ENCODE peak calls at places on chromosomes 3 and 15, in ten cellular contexts. N, D, B, Q, I, M, E, L, F and Y are unnamed samples.

GRCh38 chr3:159319156-159319555 is 517.3 kb downstream of the MFSD1 start:
- DNase-seq in F (no peak), M (no peak), Q (no peak), D (no peak), B (no peak), N (no peak), E (no peak), L (no peak), I (no peak), Y (no peak)

GRCh38 chr3:108578064-108578463 is 11.2 kb downstream of the CIP2A start:
- DNase-seq in E (no peak), Q (no peak), F (no peak), I (no peak), B (no peak), L (no peak), N (no peak), M (no peak), D (no peak), Y (no peak)

GRCh38 chr15:63600001-63600645 is 2.9 kb downstream of the FBXL22 start:
- DNase-seq in L (no peak), I (peak; percentile 37), D (no peak), F (no peak), M (peak; percentile 29), N (no peak), E (peak; percentile 46), B (no peak), Q (no peak), Y (no peak)

GRCh38 chr3:43998841-43999805 is 242.6 kb upstream of the TOPAZ1 start:
- DNase-seq in Q (peak; percentile 40), M (peak; percentile 78), E (no peak), D (no peak), F (no peak), B (peak; percentile 55), N (no peak), I (peak; percentile 43), L (peak; percentile 56), Y (no peak)

GRCh38 chr3:150786791-150787190 is 23.8 kb upstream of the SIAH2 start:
- DNase-seq in E (no peak), L (no peak), Q (peak; percentile 67), B (no peak), N (no peak), M (peak; percentile 38), D (no peak), F (no peak), I (no peak), Y (no peak)

GRCh38 chr3:12400795-12401194 is 83.5 kb upstream of the TSEN2 start:
- DNase-seq in Q (peak; percentile 91), I (peak; percentile 78), N (no peak), M (no peak), L (no peak), F (peak; percentile 32), B (no peak), E (no peak), D (no peak), Y (no peak)

GRCh38 chr3:16961621-16962205 is 77.0 kb downstream of the PLCL2 start:
- DNase-seq in L (no peak), I (no peak), M (no peak), N (no peak), E (no peak), B (no peak), Q (no peak), D (no peak), F (no peak), Y (no peak)

GRCh38 chr3:18900994-18901393 is 247.3 kb upstream of the KCNH8 start:
- DNase-seq in L (no peak), I (peak; percentile 0), M (no peak), E (no peak), B (no peak), Q (peak; percentile 28), N (no peak), D (no peak), F (no peak), Y (no peak)

GRCh38 chr3:111592143-111592542 is 3.0 kb downstream of the ZBED2 start:
- DNase-seq in D (no peak), M (no peak), I (no peak), L (no peak), E (no peak), F (no peak), N (no peak), B (no peak), Q (peak; percentile 50), Y (no peak)

GRCh38 chr15:78127882-78128281 is 3.4 kb downstream of the CIB2 start:
- DNase-seq in F (no peak), E (no peak), Q (no peak), D (no peak), L (no peak), N (no peak), I (no peak), M (no peak), B (no peak), Y (no peak)

GRCh38 chr3:167740961-167741587 is 5.6 kb downstream of the SERPINI1 start:
- DNase-seq in N (no peak), L (peak; percentile 62), M (peak; percentile 64), I (peak; percentile 57), D (no peak), B (no peak), F (no peak), E (no peak), Q (peak; percentile 22), Y (no peak)

GRCh38 chr15:64600794-64601193 is 140.4 kb downstream of the ZNF609 start:
- DNase-seq in L (no peak), N (no peak), Q (no peak), D (no peak), I (no peak), B (no peak), M (no peak), F (no peak), E (no peak), Y (no peak)

GRCh38 chr3:107870989-107871638 is 219.7 kb downstream of the CD47 start:
- DNase-seq in E (no peak), B (no peak), N (no peak), I (no peak), F (no peak), M (no peak), D (no peak), L (no peak), Q (no peak), Y (no peak)

GRCh38 chr15:59739557-59740186 is 50.6 kb upstream of the BNIP2 start:
- DNase-seq in Q (no peak), F (no peak), M (no peak), L (no peak), D (no peak), E (no peak), N (no peak), I (no peak), B (no peak), Y (no peak)

GRCh38 chr15:59741274-59741906 is 52.3 kb upstream of the BNIP2 start:
- DNase-seq in E (no peak), B (no peak), I (peak; percentile 24), M (peak; percentile 23), N (no peak), L (peak; percentile 75), D (no peak), Q (peak; percentile 14), F (no peak), Y (no peak)

GRCh38 chr15:59738676-59739075 is 49.6 kb upstream of the BNIP2 start:
- DNase-seq in L (no peak), D (no peak), B (no peak), Q (no peak), N (no peak), M (no peak), E (no peak), F (no peak), I (no peak), Y (no peak)

DNA sequence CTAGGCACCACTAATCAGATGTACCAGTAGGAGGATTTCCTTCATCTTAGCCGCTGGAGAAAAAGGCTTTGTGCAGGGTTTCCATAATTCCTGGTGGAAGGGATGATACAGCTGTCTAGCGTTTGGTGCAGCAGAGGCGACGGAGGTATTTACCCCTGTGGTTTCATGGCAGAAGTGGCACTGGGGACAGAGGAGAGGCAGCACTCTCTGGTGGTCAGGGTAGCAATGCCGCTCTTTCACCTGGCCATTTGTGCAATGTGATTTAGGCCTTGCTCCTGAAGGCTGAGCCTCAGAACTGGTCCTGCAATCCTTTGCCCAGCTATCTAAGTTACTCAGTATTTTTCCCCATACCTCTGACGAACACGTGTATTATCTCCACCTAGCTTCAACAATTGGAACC is 47.1 kb upstream of the BNIP2 start:
- DNase-seq in N (no peak), F (no peak), D (no peak), M (no peak), E (no peak), Q (no peak), L (peak; percentile 16), I (no peak), B (no peak), Y (no peak)
- TF ChIP-seq CTCF in N (no peak), F (peak; percentile 29), D (no peak), M (no peak), E (no peak), Q (peak; percentile 7), L (peak; percentile 51), I (no peak), B (no peak), Y (no peak)

DNA sequence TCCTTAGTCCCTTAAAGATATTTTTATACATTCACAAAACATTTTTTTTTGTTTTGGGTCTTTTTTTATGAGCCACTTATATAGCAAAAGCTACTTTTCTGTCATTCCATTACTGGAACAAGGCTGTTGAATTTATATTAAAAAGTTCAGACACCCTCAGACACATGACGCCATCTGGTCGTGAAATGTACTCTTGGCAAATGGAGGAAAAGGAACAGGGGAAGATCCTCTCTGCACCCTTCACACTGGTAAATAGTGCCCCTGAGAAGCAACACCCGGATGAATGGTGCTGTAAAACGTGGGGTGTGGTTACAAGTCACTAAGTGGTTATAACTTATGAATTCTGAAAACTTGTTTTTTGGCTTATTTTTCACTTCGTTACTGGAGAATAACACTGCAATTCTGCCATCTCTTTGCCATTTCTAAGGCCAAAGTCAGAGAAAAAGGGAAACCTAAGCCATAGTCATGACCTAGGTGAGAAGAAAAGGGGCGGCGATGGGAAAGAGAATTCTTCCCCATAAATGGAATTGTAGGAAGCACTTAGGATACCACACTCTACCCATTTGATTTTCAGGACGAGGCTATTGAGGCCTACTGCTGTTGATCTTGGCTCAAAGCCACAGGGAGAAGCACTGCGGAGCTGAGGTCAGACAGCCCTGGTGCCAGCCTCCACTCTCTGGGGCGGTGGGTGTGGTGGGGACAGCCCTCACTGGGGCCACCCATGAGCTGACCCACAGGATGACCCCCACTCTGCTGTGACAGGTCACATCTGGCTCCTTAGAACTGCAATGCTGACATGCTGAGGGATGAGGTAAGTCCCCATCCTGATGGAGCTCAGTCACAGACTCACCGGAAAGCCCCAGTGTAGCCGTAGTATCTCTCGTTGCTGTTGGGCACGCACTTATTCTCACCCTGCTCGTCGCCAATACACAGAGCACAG is 21.8 kb downstream of the LTF start:
- DNase-seq in E (no peak), Q (peak; percentile 22), F (peak; percentile 6), N (no peak), I (no peak), L (peak; percentile 24), M (peak; percentile 53), B (no peak), D (peak; percentile 42), Y (peak; percentile 54)
- TF ChIP-seq CTCF in E (peak; percentile 58), Q (peak; percentile 66), F (peak; percentile 66), N (peak; percentile 57), I (no peak), L (peak; percentile 37), M (peak; percentile 18), B (peak; percentile 64), D (peak; percentile 64), Y (peak; percentile 88)

GRCh38 chr3:113064183-113064582 is 73.4 kb downstream of the GTPBP8 start:
- DNase-seq in I (no peak), F (no peak), M (no peak), B (no peak), E (no peak), Q (no peak), D (no peak), L (no peak), N (no peak), Y (no peak)
- TF ChIP-seq CTCF in I (no peak), F (no peak), M (no peak), B (no peak), E (no peak), Q (no peak), D (no peak), L (no peak), N (no peak), Y (no peak)

GRCh38 chr15:89772933-89773583 is 3.1 kb upstream of the MESP2 start:
- DNase-seq in B (no peak), L (no peak), Q (peak; percentile 20), M (no peak), F (no peak), D (no peak), N (no peak), I (no peak), E (no peak), Y (no peak)
- TF ChIP-seq CTCF in B (no peak), L (peak; percentile 12), Q (peak; percentile 44), M (peak; percentile 42), F (peak; percentile 46), D (no peak), N (no peak), I (peak; percentile 29), E (peak; percentile 5), Y (no peak)